ENCODE peak calls at places on chromosomes 2 and 18, in four cellular contexts. C is K562, B is HCT116, Q is HepG2. F is an unnamed sample.

GRCh38 chr2:68000170-68000825 is 62.5 kb downstream of the C1D start:
- DNase-seq in B (no peak), C (no peak), Q (no peak), F (no peak)

GRCh38 chr2:109419960-109420370 is 193.8 kb downstream of the SEPTIN10 start:
- DNase-seq in C (no peak), Q (no peak), B (no peak), F (no peak)

GRCh38 chr2:23127465-23127864 is 257.5 kb upstream of the KLHL29 start:
- DNase-seq in Q (peak), C (no peak), B (no peak), F (no peak)

GRCh38 chr2:131572175-131572574 is 44.5 kb downstream of the CCDC74A start:
- DNase-seq in Q (no peak), B (no peak), C (no peak), F (no peak)

GRCh38 chr2:124193706-124194105 is 168.6 kb downstream of the CNTNAP5 start:
- DNase-seq in B (no peak), Q (no peak), C (no peak), F (no peak)

GRCh38 chr2:4020153-4020552 is 316.8 kb downstream of the DCDC2C start:
- DNase-seq in Q (peak), B (no peak), C (no peak), F (no peak)

GRCh38 chr2:161228511-161229240 is 68.4 kb downstream of the TANK start:
- DNase-seq in Q (no peak), C (no peak), B (no peak), F (no peak)

GRCh38 chr18:60448487-60449267 is 76.1 kb upstream of the MC4R start:
- DNase-seq in B (no peak), C (no peak), Q (no peak), F (no peak)

GRCh38 chr18:37403100-37403781 is 162.4 kb downstream of the CELF4 start:
- DNase-seq in Q (no peak), B (no peak), C (no peak), F (no peak)

GRCh38 chr2:85886585-85886984 is 2.2 kb downstream of the ST3GAL5 start:
- DNase-seq in B (no peak), Q (no peak), C (peak), F (no peak)

GRCh38 chr2:3430211-3430610 is 50.7 kb downstream of the TRAPPC12 start:
- DNase-seq in C (no peak), Q (no peak), B (no peak), F (no peak)

GRCh38 chr18:68779169-68779568 is 18.7 kb upstream of the CCDC102B start:
- DNase-seq in Q (no peak), B (no peak), C (no peak), F (no peak)

GRCh38 chr2:29522951-29523669 is 398.3 kb downstream of the ALK start:
- DNase-seq in Q (no peak), B (no peak), C (no peak), F (no peak)

GRCh38 chr2:215454519-215454918 is 18.7 kb upstream of the FN1 start:
- DNase-seq in Q (peak), C (peak), B (peak), F (peak)

GRCh38 chr2:102301867-102302362 is 9.4 kb upstream of the IL1RL1 start:
- DNase-seq in C (peak), Q (no peak), B (peak), F (peak)

GRCh38 chr2:197878792-197879191 is 74.4 kb downstream of the PLCL1 start:
- DNase-seq in Q (no peak), C (no peak), B (no peak), F (no peak)

GRCh38 chr2:190382851-190383250 is 25.3 kb upstream of the MFSD6 start:
- DNase-seq in Q (peak), B (peak), C (peak), F (peak)

GRCh38 chr2:153891061-153891460 is 19.3 kb downstream of the GALNT13 start:
- DNase-seq in C (no peak), Q (no peak), B (no peak), F (no peak)

GRCh38 chr18:63872586-63872985 is 14.9 kb upstream of the SERPINB2 start:
- DNase-seq in B (no peak), C (no peak), Q (no peak), F (no peak)

GRCh38 chr18:702957-703659 is 9.3 kb downstream of the ENOSF1 start:
- DNase-seq in C (no peak), B (no peak), Q (peak), F (peak)

GRCh38 chr2:127208313-127208712 is 11.8 kb downstream of the CYP27C1 start:
- DNase-seq in C (no peak), B (no peak), Q (no peak), F (no peak)

GRCh38 chr18:60623331-60623730 is 250.8 kb upstream of the MC4R start:
- DNase-seq in C (no peak), Q (no peak), B (no peak), F (no peak)

GRCh38 chr18:78975282-78975681 is 4.3 kb upstream of the SALL3 start:
- DNase-seq in C (no peak), B (no peak), Q (no peak), F (no peak)

GRCh38 chr2:227870710-227871374 is 589 bp upstream of the DAW1 start:
- DNase-seq in C (no peak), Q (no peak), B (no peak), F (no peak)

GRCh38 chr18:37253424-37254255 is 312.0 kb downstream of the CELF4 start:
- DNase-seq in Q (no peak), B (no peak), C (peak), F (no peak)

GRCh38 chr2:15688924-15689568 is 97.4 kb downstream of the DDX1 start:
- DNase-seq in B (no peak), Q (no peak), C (no peak), F (no peak)

GRCh38 chr18:11570770-11571169 is 38.6 kb upstream of the SLC35G4 start:
- DNase-seq in B (no peak), C (no peak), Q (no peak), F (no peak)

GRCh38 chr2:68943581-68944568 is 8.8 kb downstream of the GKN2 start:
- DNase-seq in C (peak), B (peak), Q (peak), F (peak)

GRCh38 chr2:9406529-9407362 is 16.6 kb downstream of the ITGB1BP1 start:
- DNase-seq in B (no peak), C (no peak), Q (no peak), F (no peak)

GRCh38 chr2:2742745-2743144 is 411.7 kb upstream of the MYT1L start:
- DNase-seq in B (no peak), Q (no peak), C (no peak), F (no peak)

GRCh38 chr2:19073522-19073921 is 284.9 kb downstream of the OSR1 start:
- DNase-seq in C (no peak), B (peak), Q (peak), F (no peak)

GRCh38 chr18:12293831-12294230 is 14.2 kb upstream of the TUBB6 start:
- DNase-seq in B (no peak), C (no peak), Q (no peak), F (no peak)

GRCh38 chr18:77137851-77138250 is 5.3 kb upstream of the MBP start:
- DNase-seq in C (no peak), B (no peak), Q (no peak), F (no peak)

GRCh38 chr2:34252111-34252510 is 653.0 kb upstream of the FAM98A start:
- DNase-seq in C (no peak), B (no peak), Q (no peak), F (no peak)

GRCh38 chr2:64222351-64222750 is 78.1 kb upstream of the PELI1 start:
- DNase-seq in B (no peak), Q (no peak), C (no peak), F (no peak)

GRCh38 chr18:7856733-7857132 is 289.6 kb downstream of the PTPRM start:
- DNase-seq in B (peak), C (no peak), Q (peak), F (no peak)

GRCh38 chr18:31876707-31877106 is 66.2 kb downstream of the TRAPPC8 start:
- DNase-seq in C (no peak), Q (no peak), B (no peak), F (no peak)

GRCh38 chr2:55147531-55147930 is 84.6 kb downstream of the CLHC1 start:
- DNase-seq in B (no peak), C (no peak), Q (no peak), F (no peak)

GRCh38 chr18:22558945-22559385 is 141.2 kb upstream of the CTAGE1 start:
- DNase-seq in B (no peak), C (peak), Q (peak), F (no peak)

GRCh38 chr18:73615506-73615905 is 532.1 kb downstream of the FBXO15 start:
- DNase-seq in C (no peak), B (no peak), Q (no peak), F (no peak)

GRCh38 chr18:73617981-73618380 is 529.7 kb downstream of the FBXO15 start:
- DNase-seq in C (no peak), Q (no peak), B (no peak), F (no peak)

GRCh38 chr18:73613706-73614340 is 533.8 kb downstream of the FBXO15 start:
- DNase-seq in Q (no peak), B (no peak), C (no peak), F (no peak)

GRCh38 chr18:73614812-73615211 is 532.8 kb downstream of the FBXO15 start:
- DNase-seq in B (no peak), C (no peak), Q (no peak), F (no peak)
- TF ChIP-seq TCF7L2 in B (no peak), C (no peak), Q (no peak), F (no peak)

GRCh38 chr2:31205613-31206012 is 11.7 kb downstream of the CAPN14 start:
- DNase-seq in B (no peak), Q (no peak), C (no peak), F (no peak)
- TF ChIP-seq TCF7L2 in B (no peak), Q (no peak), C (no peak), F (no peak)

DNA sequence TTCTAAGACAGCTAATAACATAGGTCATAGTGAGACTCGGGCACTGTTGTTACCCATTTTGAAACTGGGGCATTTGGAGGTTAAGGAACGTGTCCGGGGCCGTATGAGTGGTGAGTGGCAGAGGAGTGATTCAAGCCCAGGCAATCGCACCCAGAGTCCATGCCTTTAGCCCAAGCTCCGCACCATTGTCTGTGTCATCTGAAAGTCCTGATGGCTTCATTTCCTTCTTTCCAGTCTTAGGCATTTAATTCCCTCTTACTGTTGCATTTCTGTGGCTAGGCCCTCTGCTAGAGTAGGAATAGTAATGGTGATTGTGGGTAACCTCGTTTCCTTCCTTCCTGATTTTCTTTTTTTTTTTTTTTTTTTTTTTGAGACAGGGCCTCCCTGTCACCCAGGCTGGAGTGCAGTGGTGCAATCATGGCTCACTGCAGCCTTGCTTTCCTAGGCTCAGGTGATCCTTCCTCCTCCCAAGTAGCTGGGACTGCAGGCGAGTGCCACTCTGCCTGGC is 49.8 kb upstream of the ASB1 start:
- DNase-seq in C (no peak), B (no peak), Q (no peak), F (no peak)
- TF ChIP-seq TCF7L2 in C (no peak), B (no peak), Q (no peak), F (no peak)

GRCh38 chr2:43083278-43083677 is 143.1 kb downstream of the ZFP36L2 start:
- DNase-seq in C (no peak), Q (no peak), B (no peak), F (no peak)

GRCh38 chr2:43082878-43083261 is 143.5 kb downstream of the ZFP36L2 start:
- DNase-seq in B (no peak), Q (no peak), C (no peak), F (no peak)

GRCh38 chr2:43081131-43081745 is 145.2 kb downstream of the ZFP36L2 start:
- DNase-seq in B (no peak), Q (no peak), C (no peak), F (no peak)

GRCh38 chr2:43080626-43081025 is 145.8 kb downstream of the ZFP36L2 start:
- DNase-seq in C (no peak), B (no peak), Q (no peak), F (no peak)

GRCh38 chr2:43082111-43082877 is 144.1 kb downstream of the ZFP36L2 start:
- DNase-seq in C (no peak), B (no peak), Q (no peak), F (no peak)
- TF ChIP-seq TCF7L2 in C (no peak), B (no peak), Q (no peak), F (no peak)

GRCh38 chr2:177332041-177332991 is 60.3 kb upstream of the AGPS start:
- DNase-seq in Q (peak), C (peak), B (peak), F (peak)
- TF ChIP-seq TCF7L2 in Q (no peak), C (no peak), B (no peak), F (no peak)

GRCh38 chr2:200828104-200828503 is 16.4 kb downstream of the BZW1 start:
- DNase-seq in Q (no peak), C (no peak), B (no peak), F (no peak)
- TF ChIP-seq TCF7L2 in Q (no peak), C (no peak), B (no peak), F (no peak)

GRCh38 chr2:51706220-51706619 is 674.3 kb upstream of the NRXN1 start:
- DNase-seq in Q (no peak), C (no peak), B (no peak), F (no peak)
- TF ChIP-seq TCF7L2 in Q (no peak), C (no peak), B (no peak), F (no peak)

F was measured in Panc1.